ENCODE peak calls at places on chromosomes 16 and 17, in five cellular contexts. One of them, this sample, is unnamed.

GRCh38 chr16:1839554-1839953 is 12.5 kb downstream of the FAHD1 start:
- DNase-seq in progenitor cell of endocrine pancreas: no peak
- DNase-seq in psoas muscle: no peak
- DNase-seq in OCI-LY7: no peak
- DNase-seq in uterus: no peak
- DNase-seq in this sample: peak; percentile 63

GRCh38 chr16:29804455-29805231 is 1.7 kb upstream of the MAZ start:
- DNase-seq in progenitor cell of endocrine pancreas: no peak
- DNase-seq in psoas muscle: peak; percentile 80
- DNase-seq in OCI-LY7: peak; percentile 53
- DNase-seq in uterus: peak; percentile 58
- DNase-seq in this sample: no peak

GRCh38 chr16:6206080-6206479 is 1108.5 kb upstream of the EEF2KMT start:
- DNase-seq in progenitor cell of endocrine pancreas: no peak
- DNase-seq in psoas muscle: no peak
- DNase-seq in OCI-LY7: no peak
- DNase-seq in uterus: no peak
- DNase-seq in this sample: no peak

GRCh38 chr17:71628306-71628705 is 492.5 kb upstream of the SOX9 start:
- DNase-seq in progenitor cell of endocrine pancreas: no peak
- DNase-seq in psoas muscle: no peak
- DNase-seq in OCI-LY7: no peak
- DNase-seq in uterus: no peak
- DNase-seq in this sample: peak; percentile 18

GRCh38 chr17:5003214-5003867 is 5.6 kb downstream of the KIF1C start:
- DNase-seq in progenitor cell of endocrine pancreas: no peak
- DNase-seq in psoas muscle: peak; percentile 90
- DNase-seq in OCI-LY7: no peak
- DNase-seq in uterus: no peak
- DNase-seq in this sample: no peak

GRCh38 chr16:11736903-11737302 is 5.8 kb downstream of the TXNDC11 start:
- DNase-seq in progenitor cell of endocrine pancreas: no peak
- DNase-seq in psoas muscle: no peak
- DNase-seq in OCI-LY7: no peak
- DNase-seq in uterus: no peak
- DNase-seq in this sample: no peak

GRCh38 chr17:44065668-44066203 is 735 bp downstream of the LSM12 start:
- DNase-seq in progenitor cell of endocrine pancreas: no peak
- DNase-seq in psoas muscle: no peak
- DNase-seq in OCI-LY7: peak; percentile 39
- DNase-seq in uterus: no peak
- DNase-seq in this sample: no peak

GRCh38 chr17:1362964-1363363 is 37.1 kb downstream of the YWHAE start:
- DNase-seq in progenitor cell of endocrine pancreas: no peak
- DNase-seq in psoas muscle: no peak
- DNase-seq in OCI-LY7: peak; percentile 57
- DNase-seq in uterus: no peak
- DNase-seq in this sample: no peak

GRCh38 chr17:31722251-31723056 is 136.6 kb downstream of the COPRS start:
- DNase-seq in progenitor cell of endocrine pancreas: no peak
- DNase-seq in psoas muscle: no peak
- DNase-seq in OCI-LY7: no peak
- DNase-seq in uterus: no peak
- DNase-seq in this sample: peak; percentile 79

GRCh38 chr17:44751331-44751730 is 7.5 kb upstream of the ADAM11 start:
- DNase-seq in progenitor cell of endocrine pancreas: no peak
- DNase-seq in psoas muscle: no peak
- DNase-seq in OCI-LY7: no peak
- DNase-seq in uterus: no peak
- DNase-seq in this sample: no peak

GRCh38 chr17:67515490-67516088 is 138.5 kb downstream of the PITPNC1 start:
- DNase-seq in progenitor cell of endocrine pancreas: no peak
- DNase-seq in psoas muscle: no peak
- DNase-seq in OCI-LY7: no peak
- DNase-seq in uterus: no peak
- DNase-seq in this sample: no peak

GRCh38 chr17:76382305-76382802 is 2.1 kb upstream of the SPHK1 start:
- DNase-seq in progenitor cell of endocrine pancreas: peak; percentile 47
- DNase-seq in psoas muscle: no peak
- DNase-seq in OCI-LY7: no peak
- DNase-seq in uterus: no peak
- DNase-seq in this sample: no peak

GRCh38 chr16:84579936-84580335 is 37.9 kb downstream of the COTL1 start:
- DNase-seq in progenitor cell of endocrine pancreas: no peak
- DNase-seq in psoas muscle: peak; percentile 41
- DNase-seq in OCI-LY7: no peak
- DNase-seq in uterus: no peak
- DNase-seq in this sample: no peak

GRCh38 chr16:69344171-69344570 is 4.6 kb downstream of the NIP7 start:
- DNase-seq in progenitor cell of endocrine pancreas: no peak
- DNase-seq in psoas muscle: no peak
- DNase-seq in OCI-LY7: no peak
- DNase-seq in uterus: no peak
- DNase-seq in this sample: no peak

GRCh38 chr16:82694239-82694874 is 67.6 kb downstream of the CDH13 start:
- DNase-seq in progenitor cell of endocrine pancreas: no peak
- DNase-seq in psoas muscle: no peak
- DNase-seq in OCI-LY7: no peak
- DNase-seq in uterus: no peak
- DNase-seq in this sample: peak; percentile 58

GRCh38 chr17:77690271-77691161 is 268.0 kb upstream of the TNRC6C start:
- DNase-seq in progenitor cell of endocrine pancreas: no peak
- DNase-seq in psoas muscle: peak; percentile 65
- DNase-seq in OCI-LY7: peak; percentile 73
- DNase-seq in uterus: no peak
- DNase-seq in this sample: no peak

GRCh38 chr16:50316848-50317630 is 50.7 kb downstream of the ADCY7 start:
- DNase-seq in progenitor cell of endocrine pancreas: no peak
- DNase-seq in psoas muscle: no peak
- DNase-seq in OCI-LY7: no peak
- DNase-seq in uterus: no peak
- DNase-seq in this sample: no peak
- TF ChIP-seq CTCF in progenitor cell of endocrine pancreas: no peak
- TF ChIP-seq CTCF in psoas muscle: no peak
- TF ChIP-seq CTCF in OCI-LY7: no peak
- TF ChIP-seq CTCF in uterus: no peak
- TF ChIP-seq CTCF in this sample: peak; percentile 10

GRCh38 chr16:87778476-87778829 is 12.7 kb upstream of the KLHDC4 start:
- DNase-seq in progenitor cell of endocrine pancreas: no peak
- DNase-seq in psoas muscle: no peak
- DNase-seq in OCI-LY7: peak; percentile 64
- DNase-seq in uterus: no peak
- DNase-seq in this sample: no peak

GRCh38 chr16:87778830-87779579 is 13.2 kb upstream of the KLHDC4 start:
- DNase-seq in progenitor cell of endocrine pancreas: peak; percentile 88
- DNase-seq in psoas muscle: peak; percentile 95
- DNase-seq in OCI-LY7: peak; percentile 100
- DNase-seq in uterus: peak; percentile 74
- DNase-seq in this sample: peak; percentile 90

GRCh38 chr16:87784812-87785211 is 19.0 kb upstream of the KLHDC4 start:
- DNase-seq in progenitor cell of endocrine pancreas: no peak
- DNase-seq in psoas muscle: no peak
- DNase-seq in OCI-LY7: no peak
- DNase-seq in uterus: no peak
- DNase-seq in this sample: peak; percentile 25

GRCh38 chr16:87780385-87780989 is 14.7 kb upstream of the KLHDC4 start:
- DNase-seq in progenitor cell of endocrine pancreas: no peak
- DNase-seq in psoas muscle: no peak
- DNase-seq in OCI-LY7: peak; percentile 79
- DNase-seq in uterus: no peak
- DNase-seq in this sample: no peak
- TF ChIP-seq CTCF in progenitor cell of endocrine pancreas: no peak
- TF ChIP-seq CTCF in psoas muscle: no peak
- TF ChIP-seq CTCF in OCI-LY7: peak; percentile 53
- TF ChIP-seq CTCF in uterus: no peak
- TF ChIP-seq CTCF in this sample: no peak

GRCh38 chr17:65292430-65292829 is 155.3 kb downstream of the RGS9 start:
- DNase-seq in progenitor cell of endocrine pancreas: no peak
- DNase-seq in psoas muscle: no peak
- DNase-seq in OCI-LY7: no peak
- DNase-seq in uterus: no peak
- DNase-seq in this sample: no peak

GRCh38 chr17:65293584-65294183 is 156.5 kb downstream of the RGS9 start:
- DNase-seq in progenitor cell of endocrine pancreas: no peak
- DNase-seq in psoas muscle: no peak
- DNase-seq in OCI-LY7: no peak
- DNase-seq in uterus: no peak
- DNase-seq in this sample: no peak

GRCh38 chr17:65297384-65297783 is 160.2 kb downstream of the RGS9 start:
- DNase-seq in progenitor cell of endocrine pancreas: no peak
- DNase-seq in psoas muscle: no peak
- DNase-seq in OCI-LY7: no peak
- DNase-seq in uterus: no peak
- DNase-seq in this sample: no peak

GRCh38 chr17:65290616-65291015 is 153.4 kb downstream of the RGS9 start:
- DNase-seq in progenitor cell of endocrine pancreas: no peak
- DNase-seq in psoas muscle: no peak
- DNase-seq in OCI-LY7: no peak
- DNase-seq in uterus: no peak
- DNase-seq in this sample: no peak

GRCh38 chr17:65294184-65294719 is 157.1 kb downstream of the RGS9 start:
- DNase-seq in progenitor cell of endocrine pancreas: peak; percentile 46
- DNase-seq in psoas muscle: peak; percentile 70
- DNase-seq in OCI-LY7: peak; percentile 67
- DNase-seq in uterus: peak; percentile 57
- DNase-seq in this sample: peak; percentile 45
- TF ChIP-seq CTCF in progenitor cell of endocrine pancreas: peak; percentile 86
- TF ChIP-seq CTCF in psoas muscle: peak; percentile 72
- TF ChIP-seq CTCF in OCI-LY7: peak; percentile 86
- TF ChIP-seq CTCF in uterus: peak; percentile 78
- TF ChIP-seq CTCF in this sample: peak; percentile 82

GRCh38 chr17:49494937-49495841 is at the start of gene NGFR:
- DNase-seq in progenitor cell of endocrine pancreas: no peak
- DNase-seq in psoas muscle: peak; percentile 64
- DNase-seq in OCI-LY7: peak; percentile 75
- DNase-seq in uterus: no peak
- DNase-seq in this sample: no peak
- TF ChIP-seq CTCF in progenitor cell of endocrine pancreas: peak; percentile 4
- TF ChIP-seq CTCF in psoas muscle: no peak
- TF ChIP-seq CTCF in OCI-LY7: peak; percentile 37
- TF ChIP-seq CTCF in uterus: no peak
- TF ChIP-seq CTCF in this sample: peak; percentile 19

DNA sequence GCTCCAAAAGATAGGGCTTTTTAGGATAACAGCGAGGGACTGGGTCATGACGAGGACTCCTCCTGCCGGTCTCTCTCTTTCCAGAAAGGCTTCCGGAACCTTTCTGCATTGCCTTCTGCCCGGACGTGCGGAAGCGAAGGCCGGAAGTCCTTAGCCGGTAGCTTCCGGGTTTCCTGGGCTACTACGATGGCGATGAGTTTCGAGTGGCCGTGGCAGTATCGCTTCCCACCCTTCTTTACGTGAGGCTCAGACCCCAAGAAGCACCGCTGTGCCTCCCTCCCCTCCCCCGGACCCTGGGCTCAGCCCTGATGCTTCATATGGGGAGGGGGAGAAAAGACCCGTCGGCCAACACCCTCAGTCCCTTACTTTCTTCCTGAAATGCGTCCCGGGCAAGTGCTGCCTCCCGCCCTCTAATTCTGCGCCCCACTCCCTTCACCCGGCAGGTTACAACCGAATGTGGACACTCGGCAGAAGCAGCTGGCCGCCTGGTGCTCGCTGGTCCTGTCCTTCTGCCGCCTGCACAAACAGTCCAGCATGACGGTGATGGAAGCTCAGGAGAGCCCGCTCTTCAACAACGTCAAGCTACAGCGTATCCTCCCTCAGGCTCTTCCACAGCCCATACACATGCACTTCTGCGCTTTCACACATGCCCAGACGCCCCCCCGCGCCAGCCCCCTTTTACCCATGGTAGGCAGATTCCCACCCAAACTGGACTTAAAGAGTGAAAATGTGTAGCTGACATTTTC is at the start of gene VPS25:
- DNase-seq in progenitor cell of endocrine pancreas: no peak
- DNase-seq in psoas muscle: peak; percentile 86
- DNase-seq in OCI-LY7: peak; percentile 88
- DNase-seq in uterus: peak; percentile 73
- DNase-seq in this sample: peak; percentile 83
- TF ChIP-seq CTCF in progenitor cell of endocrine pancreas: peak; percentile 11
- TF ChIP-seq CTCF in psoas muscle: no peak
- TF ChIP-seq CTCF in OCI-LY7: no peak
- TF ChIP-seq CTCF in uterus: peak; percentile 30
- TF ChIP-seq CTCF in this sample: peak; percentile 43

GRCh38 chr16:10579575-10579964 is 828 bp downstream of the EMP2 start:
- DNase-seq in progenitor cell of endocrine pancreas: no peak
- DNase-seq in psoas muscle: no peak
- DNase-seq in OCI-LY7: no peak
- DNase-seq in uterus: no peak
- DNase-seq in this sample: no peak

GRCh38 chr16:10578474-10579316 is 1.7 kb downstream of the EMP2 start:
- DNase-seq in progenitor cell of endocrine pancreas: no peak
- DNase-seq in psoas muscle: peak; percentile 56
- DNase-seq in OCI-LY7: no peak
- DNase-seq in uterus: peak; percentile 15
- DNase-seq in this sample: no peak

GRCh38 chr16:10577305-10578202 is 2.8 kb downstream of the EMP2 start:
- DNase-seq in progenitor cell of endocrine pancreas: no peak
- DNase-seq in psoas muscle: peak; percentile 89
- DNase-seq in OCI-LY7: no peak
- DNase-seq in uterus: peak; percentile 22
- DNase-seq in this sample: peak; percentile 38

GRCh38 chr16:10581507-10581906 is 1.1 kb upstream of the EMP2 start:
- DNase-seq in progenitor cell of endocrine pancreas: no peak
- DNase-seq in psoas muscle: no peak
- DNase-seq in OCI-LY7: no peak
- DNase-seq in uterus: no peak
- DNase-seq in this sample: no peak

GRCh38 chr16:10579965-10580918 is at the start of gene EMP2:
- DNase-seq in progenitor cell of endocrine pancreas: peak; percentile 55
- DNase-seq in psoas muscle: peak; percentile 86
- DNase-seq in OCI-LY7: no peak
- DNase-seq in uterus: peak; percentile 81
- DNase-seq in this sample: peak; percentile 50
- TF ChIP-seq CTCF in progenitor cell of endocrine pancreas: peak; percentile 60
- TF ChIP-seq CTCF in psoas muscle: peak; percentile 46
- TF ChIP-seq CTCF in OCI-LY7: no peak
- TF ChIP-seq CTCF in uterus: peak; percentile 63
- TF ChIP-seq CTCF in this sample: peak; percentile 72

This sample was measured in HFFc6.